ENCODE peak calls at places on chromosome 16, in six cellular contexts. K is omental fat pad; S is activated CD8-positive, alpha-beta T cell treated with anti-CD3 and anti-CD28 coated beads for 36 hours; Z is Calu3; N is brain microvascular endothelial cell; P is nephron progenitor cell. Y is an unnamed sample.

GRCh38 chr16:10812352-10813122 is 6.1 kb downstream of the TVP23A start:
- DNase-seq in Z (no peak), N (no peak), S (peak), K (no peak), P (no peak), Y (no peak)

GRCh38 chr16:72621651-72622050 is 426.3 kb downstream of the ZFHX3 start:
- DNase-seq in K (no peak), N (no peak), S (no peak), Z (no peak), P (no peak), Y (no peak)

GRCh38 chr16:89349947-89350633 is 132.6 kb downstream of the ZNF778 start:
- DNase-seq in S (peak), K (no peak), Z (no peak), N (no peak), P (no peak), Y (no peak)

GRCh38 chr16:84746231-84746630 is 46.4 kb downstream of the USP10 start:
- DNase-seq in N (no peak), S (no peak), Z (no peak), K (no peak), P (no peak), Y (no peak)

GRCh38 chr16:4602330-4602729 is 12.4 kb downstream of the UBALD1 start:
- DNase-seq in N (no peak), S (no peak), Z (no peak), P (no peak), K (no peak), Y (no peak)

GRCh38 chr16:66923866-66924265 is 1.5 kb downstream of the RRAD start:
- DNase-seq in K (no peak), N (no peak), S (no peak), P (no peak), Z (no peak), Y (no peak)

GRCh38 chr16:70644763-70645597 is 1.4 kb upstream of the IL34 start:
- DNase-seq in N (no peak), Z (peak), S (no peak), K (no peak), P (no peak), Y (no peak)

GRCh38 chr16:10964891-10965326 is 20.5 kb downstream of the CLEC16A start:
- DNase-seq in S (peak), N (no peak), K (no peak), P (no peak), Z (no peak), Y (no peak)

GRCh38 chr16:81164481-81164880 is 68.3 kb upstream of the GCSH start:
- DNase-seq in K (no peak), N (no peak), Z (no peak), S (no peak), P (no peak), Y (no peak)

GRCh38 chr16:67000384-67001158 is 12.2 kb downstream of the CES4A start:
- DNase-seq in N (no peak), Z (no peak), P (peak), S (peak), K (no peak), Y (peak)

GRCh38 chr16:24151482-24151939 is 104.6 kb upstream of the CACNG3 start:
- DNase-seq in P (no peak), Z (no peak), N (no peak), S (peak), K (no peak), Y (no peak)

GRCh38 chr16:57784334-57784733 is 18.0 kb downstream of the KIFC3 start:
- DNase-seq in P (no peak), S (no peak), Z (no peak), K (no peak), N (no peak), Y (no peak)

GRCh38 chr16:10182186-10182683 is at the start of gene GRIN2A:
- DNase-seq in N (no peak), S (no peak), Z (peak), K (no peak), P (no peak), Y (no peak)

GRCh38 chr16:84614075-84614474 is 3.8 kb downstream of the COTL1 start:
- DNase-seq in Z (no peak), K (no peak), P (no peak), S (no peak), N (no peak), Y (no peak)

GRCh38 chr16:58661199-58661830 is 23.3 kb downstream of the SLC38A7 start:
- DNase-seq in K (no peak), S (peak), N (peak), P (peak), Z (peak), Y (no peak)

GRCh38 chr16:27214084-27214961 is 11.0 kb downstream of the KDM8 start:
- DNase-seq in Z (no peak), N (no peak), K (no peak), S (no peak), P (no peak), Y (no peak)

GRCh38 chr16:52924162-52924561 is 128.5 kb downstream of the CHD9NB start:
- DNase-seq in S (no peak), N (no peak), P (no peak), Z (no peak), K (no peak), Y (no peak)

GRCh38 chr16:79261461-79261860 is 339.1 kb downstream of the MAF start:
- DNase-seq in P (peak), Z (peak), S (peak), K (no peak), N (no peak), Y (peak)

GRCh38 chr16:4615389-4616046 is 830 bp upstream of the UBALD1 start:
- DNase-seq in S (peak), N (no peak), P (no peak), K (no peak), Z (no peak), Y (peak)

GRCh38 chr16:58198739-58199411 is 969 bp upstream of the CSNK2A2 start:
- DNase-seq in N (no peak), K (no peak), P (no peak), S (no peak), Z (no peak), Y (no peak)

GRCh38 chr16:74455213-74455612 is 33.9 kb upstream of the CLEC18B start:
- DNase-seq in N (peak), S (no peak), P (no peak), K (no peak), Z (no peak), Y (no peak)

GRCh38 chr16:4414187-4414909 is 2.0 kb downstream of the CORO7 start:
- DNase-seq in P (no peak), N (no peak), K (no peak), Z (no peak), S (peak), Y (no peak)

GRCh38 chr16:3058173-3059030 is 7.0 kb upstream of the IL32 start:
- DNase-seq in N (no peak), Z (peak), S (peak), P (peak), K (no peak), Y (no peak)

GRCh38 chr16:58148099-58148498 is 18.9 kb upstream of the CFAP20 start:
- DNase-seq in K (no peak), Z (no peak), S (no peak), N (no peak), P (no peak), Y (no peak)

GRCh38 chr16:69858196-69859104 is 92.7 kb upstream of the CLEC18A start:
- DNase-seq in K (no peak), Z (no peak), S (peak), P (no peak), N (no peak), Y (no peak)

GRCh38 chr16:12267491-12267890 is 291.0 kb downstream of the SNX29 start:
- DNase-seq in Z (no peak), P (peak), S (no peak), N (no peak), K (no peak), Y (no peak)

GRCh38 chr16:19691161-19691850 is 26.7 kb downstream of the KNOP1 start:
- DNase-seq in K (no peak), Z (no peak), P (no peak), S (no peak), N (no peak), Y (no peak)

GRCh38 chr16:27473101-27473900 is 71.3 kb downstream of the IL21R start:
- DNase-seq in S (no peak), N (no peak), Z (no peak), K (no peak), P (no peak), Y (no peak)

GRCh38 chr16:60645541-60645940 is 1390.7 kb downstream of the CDH8 start:
- DNase-seq in S (no peak), N (no peak), K (no peak), Z (no peak), P (no peak), Y (no peak)

GRCh38 chr16:70253291-70254094 is 1.8 kb upstream of the EXOSC6 start:
- DNase-seq in S (peak), P (peak), Z (peak), N (peak), K (no peak), Y (no peak)

GRCh38 chr16:27600386-27600785 is 50.4 kb downstream of the KATNIP start:
- DNase-seq in Z (no peak), N (no peak), S (no peak), K (no peak), P (no peak), Y (no peak)

GRCh38 chr16:60142991-60143705 is 1409.0 kb upstream of the GOT2 start:
- DNase-seq in K (no peak), P (no peak), Z (no peak), S (no peak), N (no peak), Y (no peak)

GRCh38 chr16:67151431-67152097 is 766 bp upstream of the B3GNT9 start:
- DNase-seq in N (no peak), S (no peak), P (no peak), K (no peak), Z (no peak), Y (no peak)

GRCh38 chr16:53545433-53545832 is 42.4 kb upstream of the AKTIP start:
- DNase-seq in P (no peak), K (no peak), Z (no peak), S (peak), N (no peak), Y (no peak)

GRCh38 chr16:87391324-87391949 is 699 bp upstream of the MAP1LC3B start:
- DNase-seq in K (no peak), Z (peak), P (peak), S (peak), N (no peak), Y (no peak)

GRCh38 chr16:87395181-87395842 is 3.2 kb downstream of the MAP1LC3B start:
- DNase-seq in Z (no peak), S (no peak), P (no peak), K (no peak), N (no peak), Y (no peak)

GRCh38 chr16:87393680-87394055 is 1.5 kb downstream of the MAP1LC3B start:
- DNase-seq in P (no peak), K (no peak), S (no peak), Z (no peak), N (no peak), Y (no peak)

GRCh38 chr16:87391950-87392822 is at the start of gene MAP1LC3B:
- DNase-seq in S (peak), K (peak), N (peak), P (peak), Z (peak), Y (peak)

DNA sequence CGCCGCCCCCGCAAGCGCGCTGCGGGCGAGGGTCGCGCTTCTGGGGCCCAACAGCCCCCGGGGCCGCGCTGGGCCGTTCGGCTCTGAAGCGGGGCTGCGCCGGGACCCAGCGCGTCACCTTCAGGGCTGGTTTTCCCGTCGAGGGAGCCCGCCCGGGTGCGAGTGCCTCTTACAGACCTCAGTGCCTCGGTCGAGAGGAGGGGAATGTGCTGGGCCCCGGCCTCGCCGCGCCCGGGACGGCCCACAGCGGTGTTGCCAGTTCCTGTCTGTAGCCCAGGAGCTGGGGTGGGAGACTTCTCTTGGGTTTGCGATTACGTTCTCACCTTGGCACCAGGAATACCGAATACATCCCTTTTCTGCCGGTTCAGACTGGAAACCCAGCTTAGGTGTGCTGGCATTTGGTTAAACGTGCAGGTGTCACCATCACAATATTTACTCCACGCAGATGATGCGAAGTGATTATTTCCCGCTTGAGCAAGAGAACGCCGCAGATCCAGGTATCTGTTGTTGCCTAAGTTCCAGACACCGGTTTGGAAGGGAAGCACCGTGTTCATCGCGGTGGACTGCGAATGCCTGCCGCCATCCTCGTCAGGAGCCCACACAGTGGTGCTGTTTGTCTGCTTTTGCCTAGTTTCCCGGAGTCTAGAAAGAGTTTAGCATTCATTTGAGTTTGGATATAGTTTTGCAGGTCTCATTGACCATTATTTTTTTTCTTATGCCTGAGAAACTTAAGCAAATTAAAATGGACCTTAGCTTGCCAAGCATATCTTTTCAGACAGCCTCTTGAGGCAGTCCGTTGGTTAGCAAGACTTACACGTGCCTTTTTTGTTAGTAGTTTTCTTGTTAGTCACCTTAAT is 915 bp downstream of the MAP1LC3B start:
- DNase-seq in Z (peak), S (peak), K (no peak), N (no peak), P (peak), Y (peak)
- TF ChIP-seq CTCF in Z (no peak), S (no peak), K (no peak), N (peak), P (no peak), Y (no peak)

DNA sequence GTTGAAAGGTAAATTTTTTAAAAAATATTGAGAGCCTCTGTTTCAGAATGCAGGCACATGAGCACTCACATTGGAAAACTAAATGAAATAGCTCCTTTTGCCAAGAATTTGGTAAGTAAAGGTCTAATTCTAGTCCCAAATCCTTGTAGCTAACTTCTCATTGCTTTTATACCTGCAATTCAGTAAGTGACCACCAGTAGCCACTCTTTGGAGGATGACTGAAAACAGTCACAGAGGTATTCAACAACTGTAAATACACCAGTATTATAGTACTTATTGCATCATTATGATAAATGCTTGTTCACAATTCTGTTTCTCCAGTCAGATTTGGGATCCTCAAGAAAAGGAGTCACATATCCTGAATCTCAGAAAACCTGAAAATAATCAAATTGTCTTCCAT is 562.4 kb upstream of the CDH11 start:
- DNase-seq in K (no peak), Z (no peak), S (no peak), P (no peak), N (no peak), Y (no peak)
- TF ChIP-seq CTCF in K (no peak), Z (no peak), S (no peak), P (no peak), N (peak), Y (no peak)

GRCh38 chr16:50274771-50275415 is 8.5 kb downstream of the ADCY7 start:
- DNase-seq in N (no peak), P (no peak), Z (no peak), S (no peak), K (no peak), Y (no peak)
- TF ChIP-seq CTCF in N (no peak), P (no peak), Z (no peak), S (no peak), K (no peak), Y (no peak)

GRCh38 chr16:87702325-87702811 is 63.4 kb downstream of the KLHDC4 start:
- DNase-seq in N (peak), K (no peak), Z (no peak), P (peak), S (peak), Y (peak)
- TF ChIP-seq CTCF in N (peak), K (no peak), Z (peak), P (peak), S (peak), Y (peak)

DNA sequence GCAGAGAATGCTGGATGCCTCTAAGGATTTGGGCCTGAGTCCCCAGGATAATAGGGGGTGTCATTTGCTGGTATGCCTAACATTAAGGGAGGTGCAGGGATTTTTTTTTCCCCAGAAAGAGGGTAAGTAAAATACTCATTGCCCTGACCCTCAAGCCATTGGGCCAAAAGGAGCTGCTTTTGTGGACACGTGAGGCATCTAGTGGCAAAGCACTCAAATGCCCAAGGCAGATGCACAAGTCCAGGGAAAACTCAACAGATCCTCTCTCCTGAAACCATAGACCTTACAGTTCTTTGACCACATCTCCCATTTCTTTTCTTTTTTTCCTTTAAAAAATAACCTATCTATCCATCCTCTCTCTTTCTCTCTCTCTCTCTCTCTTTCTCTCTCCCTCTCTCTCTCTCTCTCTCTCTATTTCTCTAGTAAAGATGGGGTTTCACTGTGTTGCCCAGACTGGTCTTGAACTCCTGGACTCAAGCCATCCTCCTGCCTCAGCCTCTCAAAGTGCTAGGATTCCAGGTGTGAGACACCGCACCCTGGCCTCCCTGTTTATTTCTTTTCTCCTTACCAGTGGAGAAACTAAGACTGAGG is 11.8 kb downstream of the IRX5 start:
- DNase-seq in Z (no peak), P (no peak), K (no peak), S (no peak), N (no peak), Y (no peak)
- TF ChIP-seq CTCF in Z (no peak), P (no peak), K (no peak), S (no peak), N (peak), Y (no peak)

GRCh38 chr16:1305823-1306222 is 3.6 kb upstream of the UBE2I start:
- DNase-seq in S (peak), P (no peak), Z (no peak), N (no peak), K (no peak), Y (no peak)

GRCh38 chr16:1308977-1309885 is at the start of gene UBE2I:
- DNase-seq in K (peak), S (peak), P (peak), N (peak), Z (peak), Y (peak)

GRCh38 chr16:1309888-1310831 is 724 bp downstream of the UBE2I start:
- DNase-seq in P (no peak), S (peak), K (peak), Z (peak), N (peak), Y (peak)

GRCh38 chr16:1306344-1306743 is 3.1 kb upstream of the UBE2I start:
- DNase-seq in K (no peak), S (no peak), N (no peak), P (no peak), Z (no peak), Y (no peak)

DNA sequence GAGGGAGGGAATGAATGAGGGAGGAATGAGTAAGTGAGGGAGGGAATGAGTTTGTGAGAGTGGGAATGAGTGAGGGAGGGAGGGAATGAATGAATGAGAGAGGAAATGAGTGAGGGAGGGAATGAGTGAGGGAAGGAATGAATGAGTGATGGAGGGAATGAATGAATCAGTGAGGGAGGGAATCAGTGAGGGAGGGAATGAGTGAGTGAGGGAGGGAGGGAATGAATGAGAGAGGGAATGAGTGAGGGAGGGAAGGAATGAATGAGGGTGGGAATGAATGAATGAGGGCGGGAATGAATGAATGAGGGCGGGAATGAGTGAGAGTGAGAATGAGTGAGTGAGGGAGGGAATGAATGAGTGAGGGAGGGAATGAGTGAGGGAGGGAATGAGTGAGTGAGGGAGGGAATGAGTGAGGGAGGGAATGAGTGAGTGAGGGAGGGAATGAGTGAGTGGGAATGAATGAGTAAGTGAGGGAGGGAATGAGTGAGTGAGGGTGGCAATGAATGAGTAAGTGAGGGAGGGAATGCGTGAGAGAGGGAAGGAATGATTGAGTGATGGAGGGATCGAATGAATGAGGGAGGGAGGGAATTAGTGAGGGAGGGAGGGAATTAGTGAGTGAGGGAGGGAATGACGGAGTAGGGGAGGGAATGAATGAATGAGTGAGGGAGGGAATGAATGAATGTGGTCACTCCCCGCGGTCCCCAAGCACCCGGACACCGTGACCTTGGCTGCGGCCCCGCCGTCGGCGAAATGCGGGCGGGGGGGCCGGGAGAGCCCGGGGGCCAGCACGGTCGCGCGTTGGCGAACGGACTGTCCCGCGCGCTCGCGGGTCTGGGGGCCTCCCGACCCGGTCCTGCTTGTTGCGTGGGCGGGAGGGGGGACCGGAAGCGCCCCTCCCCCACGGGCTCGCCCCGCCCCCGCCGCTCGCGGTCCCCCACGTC is 1.1 kb upstream of the UBE2I start:
- DNase-seq in K (no peak), N (no peak), Z (no peak), P (no peak), S (no peak), Y (no peak)
- TF ChIP-seq CTCF in K (no peak), N (no peak), Z (no peak), P (no peak), S (no peak), Y (no peak)

GRCh38 chr16:68592466-68593337 is 52.4 kb upstream of the CDH3 start:
- DNase-seq in S (peak), Z (no peak), P (no peak), K (no peak), N (peak), Y (no peak)
- TF ChIP-seq CTCF in S (peak), Z (no peak), P (no peak), K (no peak), N (peak), Y (peak)

GRCh38 chr16:31117384-31118222 is at the start of gene KAT8:
- DNase-seq in N (peak), K (peak), S (peak), Z (peak), P (peak), Y (peak)
- TF ChIP-seq CTCF in N (no peak), K (no peak), S (no peak), Z (no peak), P (no peak), Y (no peak)